ENCODE peak calls at places on chromosomes 3 and 15, in six cellular contexts. V is GM04504; J is Calu3; N is A172; B is non-pigmented ciliary epithelial cell; Z is activated CD4-positive, CD25-positive, alpha-beta regulatory T cell treated with anti-CD3 and anti-CD28 coated beads, Interleukin-2, amount 50 U/mL, for 72 hours. I is an unnamed sample.

GRCh38 chr15:70752142-70752754 is 11.1 kb downstream of the UACA start:
- DNase-seq in V (no peak), J (no peak), N (no peak), B (no peak), Z (no peak), I (no peak)

GRCh38 chr3:134315286-134316106 is 58.8 kb downstream of the AMOTL2 start:
- DNase-seq in V (no peak), J (no peak), N (peak), B (no peak), Z (no peak), I (peak)

GRCh38 chr15:79994651-79995050 is 23.7 kb upstream of the BCL2A1 start:
- DNase-seq in V (no peak), J (peak), N (peak), B (peak), Z (no peak), I (no peak)

GRCh38 chr3:111534701-111535100 is 7.3 kb upstream of the CD96 start:
- DNase-seq in V (no peak), J (no peak), N (peak), B (no peak), Z (no peak), I (peak)

GRCh38 chr3:171871392-171872274 is 28.5 kb downstream of the TMEM212 start:
- DNase-seq in V (no peak), J (no peak), N (peak), B (no peak), Z (no peak), I (no peak)

GRCh38 chr3:148389916-148390315 is 307.8 kb upstream of the AGTR1 start:
- DNase-seq in V (no peak), J (no peak), N (peak), B (peak), Z (no peak), I (no peak)

GRCh38 chr15:79248183-79248582 is 34.3 kb upstream of the ANKRD34C start:
- DNase-seq in V (no peak), J (no peak), N (no peak), B (no peak), Z (no peak), I (no peak)

GRCh38 chr3:58250093-58250707 is 12.6 kb downstream of the ABHD6 start:
- DNase-seq in V (no peak), J (no peak), N (no peak), B (no peak), Z (no peak), I (no peak)

GRCh38 chr3:33919312-33919711 is 120.9 kb downstream of the PDCD6IP start:
- DNase-seq in V (no peak), J (no peak), N (no peak), B (no peak), Z (no peak), I (no peak)